ENCODE peak calls at places on chromosomes 7 and 10, in five cellular contexts. M, U, P, A and V are unnamed samples.

GRCh38 chr7:28346256-28346655 is 66.1 kb upstream of the CREB5 start:
- DNase-seq in M (no peak), U (no peak), A (no peak), P (no peak), V (no peak)

GRCh38 chr7:935321-936130 is 19.0 kb downstream of the ADAP1 start:
- DNase-seq in M (no peak), P (peak), U (no peak), A (no peak), V (no peak)

GRCh38 chr10:3094565-3095168 is 27.3 kb downstream of the PFKP start:
- DNase-seq in A (no peak), M (no peak), P (no peak), U (peak), V (no peak)

GRCh38 chr10:44253769-44254462 is 131.0 kb downstream of the CXCL12 start:
- DNase-seq in P (peak), A (no peak), M (no peak), U (no peak), V (peak)

GRCh38 chr7:141463986-141464385 is 87.2 kb upstream of the AGK start:
- DNase-seq in U (no peak), A (no peak), M (no peak), P (no peak), V (peak)

GRCh38 chr7:27961255-27961654 is 219.3 kb downstream of the JAZF1 start:
- DNase-seq in A (peak), P (no peak), U (no peak), M (no peak), V (peak)

GRCh38 chr7:144826248-144826647 is 9.6 kb downstream of the TPK1 start:
- DNase-seq in P (no peak), M (no peak), A (no peak), U (no peak), V (no peak)

GRCh38 chr7:131105294-131105802 is 222.3 kb upstream of the MKLN1 start:
- DNase-seq in A (no peak), U (no peak), P (no peak), M (no peak), V (peak)

GRCh38 chr7:117385340-117386124 is 41.8 kb downstream of the ASZ1 start:
- DNase-seq in M (peak), P (peak), U (no peak), A (peak), V (peak)

GRCh38 chr7:75711634-75712494 is 26.9 kb downstream of the HIP1 start:
- DNase-seq in U (no peak), A (no peak), P (no peak), M (peak), V (no peak)

GRCh38 chr10:1061930-1062769 is 6.0 kb downstream of the WDR37 start:
- DNase-seq in P (no peak), U (no peak), A (no peak), M (no peak), V (no peak)

GRCh38 chr10:104488046-104488832 is 134.6 kb downstream of the CFAP58 start:
- DNase-seq in P (no peak), U (peak), M (no peak), A (no peak), V (no peak)

GRCh38 chr7:139635521-139636240 is 112.2 kb downstream of the CLEC2L start:
- DNase-seq in A (no peak), U (peak), M (no peak), P (no peak), V (no peak)

GRCh38 chr10:124478517-124478916 is 16.9 kb downstream of the LHPP start:
- DNase-seq in P (no peak), A (no peak), U (no peak), M (no peak), V (no peak)

GRCh38 chr10:99522511-99523250 is 10.1 kb upstream of the NKX2-3 start:
- DNase-seq in P (no peak), A (no peak), U (peak), M (no peak), V (no peak)

GRCh38 chr10:63256047-63256773 is 123.1 kb downstream of the NRBF2 start:
- DNase-seq in U (no peak), M (peak), A (no peak), P (no peak), V (no peak)

DNA sequence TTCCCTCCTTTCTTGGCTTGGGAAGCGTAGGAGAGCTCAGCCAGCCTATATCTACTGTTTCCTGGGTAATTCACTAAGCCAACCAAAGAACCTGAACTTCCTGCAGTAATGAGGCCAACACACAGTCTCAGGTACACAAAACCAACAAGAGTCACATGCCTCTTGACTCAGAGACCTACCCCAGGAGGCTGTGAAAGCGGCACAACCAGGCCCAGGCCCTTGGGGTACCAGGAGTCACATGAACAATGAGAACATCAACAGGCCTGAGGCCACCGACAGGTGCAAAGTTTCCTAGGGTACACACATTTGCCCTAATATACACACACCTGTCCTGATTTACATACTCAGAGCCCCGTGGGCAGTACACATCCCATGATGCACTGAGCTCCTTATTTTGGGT is 11.4 kb upstream of the HILPDA start:
- DNase-seq in A (no peak), P (peak), U (no peak), M (no peak), V (no peak)
- TF ChIP-seq EZH2phosphoT487 in A (no peak), P (no peak), U (no peak), M (no peak), V (no peak)

GRCh38 chr10:70363292-70363691 is 19.1 kb downstream of the LRRC20 start:
- DNase-seq in M (no peak), A (no peak), U (no peak), P (no peak), V (no peak)

GRCh38 chr10:70367195-70367796 is 15.1 kb downstream of the LRRC20 start:
- DNase-seq in U (no peak), A (no peak), M (no peak), P (no peak), V (peak)

GRCh38 chr10:70362357-70362756 is 20.1 kb downstream of the LRRC20 start:
- DNase-seq in P (no peak), A (no peak), U (no peak), M (no peak), V (no peak)

GRCh38 chr10:70364001-70364771 is 18.2 kb downstream of the LRRC20 start:
- DNase-seq in P (peak), A (peak), U (peak), M (peak), V (peak)

GRCh38 chr10:70364772-70365091 is 17.7 kb downstream of the LRRC20 start:
- DNase-seq in U (no peak), M (no peak), P (no peak), A (no peak), V (no peak)
- TF ChIP-seq CTCF in U (no peak), M (peak), P (no peak), A (no peak), V (peak)

DNA sequence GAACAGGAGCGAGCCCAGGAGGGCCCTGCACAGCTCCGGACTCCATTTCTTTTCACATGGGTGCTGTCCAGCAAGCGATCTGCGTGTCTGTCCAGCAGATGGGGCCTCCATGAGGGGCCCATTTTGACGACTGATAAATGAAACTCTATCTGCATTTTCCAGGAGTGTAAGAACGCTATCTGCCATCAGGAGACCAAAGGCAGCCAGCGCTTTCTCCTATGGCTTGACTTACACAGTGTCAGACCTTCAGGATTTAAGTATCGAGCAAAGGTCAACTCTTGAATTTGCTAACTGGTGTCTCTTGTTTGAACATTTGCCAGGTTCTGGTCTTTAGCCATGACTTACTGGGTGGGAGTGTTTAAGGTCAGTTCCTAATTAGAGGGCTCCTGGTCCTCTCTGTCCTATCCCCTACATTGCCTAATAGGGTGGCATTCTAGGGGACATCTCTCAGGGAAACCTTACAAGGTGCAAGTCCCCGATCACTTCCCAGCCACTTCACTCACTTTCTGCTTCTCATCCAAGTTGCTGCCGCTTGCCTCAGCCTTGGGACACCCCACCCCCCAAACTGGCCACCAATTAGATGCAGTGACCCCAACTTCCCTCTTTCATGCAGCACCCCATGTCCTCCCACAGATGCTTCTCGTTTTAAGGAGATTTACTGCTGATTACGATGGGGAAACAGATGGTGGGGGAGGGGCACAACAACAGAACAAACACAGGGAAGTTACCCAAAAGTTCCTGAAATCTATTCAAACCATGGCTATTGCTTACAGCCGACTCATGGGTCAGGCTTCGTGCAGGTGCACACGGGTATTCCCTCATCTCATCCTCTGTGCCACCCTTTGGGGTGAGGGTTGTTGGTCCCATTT is 20.0 kb downstream of the VSIR start:
- DNase-seq in P (peak), A (no peak), U (no peak), M (no peak), V (no peak)
- TF ChIP-seq EZH2phosphoT487 in P (no peak), A (no peak), U (no peak), M (no peak), V (no peak)

GRCh38 chr10:129929343-129930297 is 34.5 kb downstream of the EBF3 start:
- DNase-seq in A (no peak), P (no peak), U (peak), M (no peak), V (no peak)
- TF ChIP-seq CTCF in A (peak), P (no peak), U (peak), M (no peak), V (no peak)

GRCh38 chr10:88083597-88083989 is 220.2 kb downstream of the PTEN start:
- DNase-seq in P (no peak), A (no peak), M (no peak), U (no peak), V (no peak)

GRCh38 chr10:88080213-88080612 is 216.8 kb downstream of the PTEN start:
- DNase-seq in A (no peak), U (no peak), P (peak), M (peak), V (no peak)

GRCh38 chr10:88081457-88082054 is 218.1 kb downstream of the PTEN start:
- DNase-seq in A (no peak), M (no peak), P (no peak), U (no peak), V (no peak)

GRCh38 chr10:88082806-88083596 is 219.6 kb downstream of the PTEN start:
- DNase-seq in M (peak), P (no peak), U (no peak), A (no peak), V (no peak)

DNA sequence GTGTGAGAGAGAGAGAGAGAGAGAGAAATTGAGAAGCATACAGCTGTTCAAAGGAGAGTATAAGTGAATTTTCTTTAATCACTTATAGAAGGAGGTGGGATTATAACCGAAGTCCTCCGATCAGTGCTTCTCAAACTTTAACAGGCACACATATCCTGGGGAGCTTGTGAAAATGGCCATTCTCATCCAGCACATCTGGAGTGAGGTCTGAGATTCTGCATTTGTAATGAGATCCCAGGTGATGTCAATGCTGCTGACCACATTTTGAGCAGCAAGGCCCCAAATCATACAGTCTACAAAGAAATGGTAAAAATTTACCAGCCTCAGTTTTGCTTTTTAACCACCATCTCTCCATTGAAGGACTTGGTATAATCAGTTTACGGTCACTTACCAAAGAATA is 219.0 kb downstream of the PTEN start:
- DNase-seq in U (no peak), P (no peak), M (no peak), A (no peak), V (no peak)
- TF ChIP-seq EZH2phosphoT487 in U (no peak), P (no peak), M (no peak), A (no peak), V (no peak)

GRCh38 chr7:107972075-107972482 is 30.9 kb downstream of the LAMB1 start:
- DNase-seq in P (peak), U (no peak), A (no peak), M (no peak), V (no peak)
- TF ChIP-seq CTCF in P (no peak), U (no peak), A (no peak), M (no peak), V (no peak)